ENCODE peak calls at places on chromosome 5, in four cellular contexts. One of them, this sample, is unnamed.

GRCh38 chr5:67983251-67983941 is 232.2 kb upstream of the PIK3R1 start:
- DNase-seq in H1: no peak
- DNase-seq in HCT116: peak; percentile 42
- DNase-seq in SK-N-SH: no peak
- DNase-seq in this sample: no peak

GRCh38 chr5:16548115-16548514 is 68.7 kb downstream of the RETREG1 start:
- DNase-seq in H1: no peak
- DNase-seq in HCT116: no peak
- DNase-seq in SK-N-SH: no peak
- DNase-seq in this sample: no peak

GRCh38 chr5:72785796-72786195 is 30.7 kb upstream of the TNPO1 start:
- DNase-seq in H1: no peak
- DNase-seq in HCT116: no peak
- DNase-seq in SK-N-SH: no peak
- DNase-seq in this sample: no peak

GRCh38 chr5:91221917-91222316 is 161.2 kb downstream of the ARRDC3 start:
- DNase-seq in H1: no peak
- DNase-seq in HCT116: no peak
- DNase-seq in SK-N-SH: no peak
- DNase-seq in this sample: no peak

GRCh38 chr5:96017951-96018350 is 56.3 kb upstream of the ELL2 start:
- DNase-seq in H1: no peak
- DNase-seq in HCT116: no peak
- DNase-seq in SK-N-SH: no peak
- DNase-seq in this sample: no peak

GRCh38 chr5:143245929-143246561 is 157.4 kb downstream of the NR3C1 start:
- DNase-seq in H1: no peak
- DNase-seq in HCT116: peak; percentile 92
- DNase-seq in SK-N-SH: no peak
- DNase-seq in this sample: peak; percentile 10

GRCh38 chr5:78886650-78887230 is 98.4 kb downstream of the ARSB start:
- DNase-seq in H1: no peak
- DNase-seq in HCT116: no peak
- DNase-seq in SK-N-SH: peak; percentile 22
- DNase-seq in this sample: peak; percentile 4

GRCh38 chr5:64693636-64694035 is 3.3 kb downstream of the SHISAL2B start:
- DNase-seq in H1: no peak
- DNase-seq in HCT116: no peak
- DNase-seq in SK-N-SH: no peak
- DNase-seq in this sample: no peak

GRCh38 chr5:51664491-51665294 is 281.4 kb downstream of the ISL1 start:
- DNase-seq in H1: no peak
- DNase-seq in HCT116: no peak
- DNase-seq in SK-N-SH: peak; percentile 11
- DNase-seq in this sample: no peak

GRCh38 chr5:10828241-10828640 is 67.2 kb upstream of the DAP start:
- DNase-seq in H1: no peak
- DNase-seq in HCT116: no peak
- DNase-seq in SK-N-SH: no peak
- DNase-seq in this sample: no peak

GRCh38 chr5:94361832-94362754 is 256.3 kb downstream of the KIAA0825 start:
- DNase-seq in H1: peak; percentile 69
- DNase-seq in HCT116: no peak
- DNase-seq in SK-N-SH: no peak
- DNase-seq in this sample: no peak

GRCh38 chr5:1749346-1750124 is 50.1 kb downstream of the MRPL36 start:
- DNase-seq in H1: no peak
- DNase-seq in HCT116: no peak
- DNase-seq in SK-N-SH: no peak
- DNase-seq in this sample: no peak

GRCh38 chr5:57386958-57387357 is 95.7 kb downstream of the ACTBL2 start:
- DNase-seq in H1: no peak
- DNase-seq in HCT116: no peak
- DNase-seq in SK-N-SH: no peak
- DNase-seq in this sample: no peak

GRCh38 chr5:106755066-106755465 is 915.7 kb downstream of the EFNA5 start:
- DNase-seq in H1: peak; percentile 36
- DNase-seq in HCT116: no peak
- DNase-seq in SK-N-SH: no peak
- DNase-seq in this sample: no peak

GRCh38 chr5:149445739-149446369 is 66.8 kb upstream of the IL17B start:
- DNase-seq in H1: no peak
- DNase-seq in HCT116: no peak
- DNase-seq in SK-N-SH: no peak
- DNase-seq in this sample: no peak

GRCh38 chr5:65986050-65986451 is 59.7 kb downstream of the ERBIN start:
- DNase-seq in H1: no peak
- DNase-seq in HCT116: no peak
- DNase-seq in SK-N-SH: no peak
- DNase-seq in this sample: no peak

GRCh38 chr5:359301-359897 is 37.9 kb downstream of the AHRR start:
- DNase-seq in H1: no peak
- DNase-seq in HCT116: no peak
- DNase-seq in SK-N-SH: peak; percentile 16
- DNase-seq in this sample: no peak

GRCh38 chr5:148465381-148466290 is 81.9 kb downstream of the FBXO38 start:
- DNase-seq in H1: no peak
- DNase-seq in HCT116: no peak
- DNase-seq in SK-N-SH: no peak
- DNase-seq in this sample: no peak

GRCh38 chr5:54249210-54250028 is 61.0 kb downstream of the ARL15 start:
- DNase-seq in H1: no peak
- DNase-seq in HCT116: no peak
- DNase-seq in SK-N-SH: peak; percentile 8
- DNase-seq in this sample: no peak

GRCh38 chr5:539469-540214 is 15.4 kb upstream of the SLC9A3 start:
- DNase-seq in H1: no peak
- DNase-seq in HCT116: no peak
- DNase-seq in SK-N-SH: no peak
- DNase-seq in this sample: no peak

GRCh38 chr5:132008163-132008473 is 3.3 kb downstream of the ACSL6 start:
- DNase-seq in H1: no peak
- DNase-seq in HCT116: no peak
- DNase-seq in SK-N-SH: no peak
- DNase-seq in this sample: no peak

GRCh38 chr5:110027527-110028322 is 338.0 kb downstream of the MAN2A1 start:
- DNase-seq in H1: no peak
- DNase-seq in HCT116: no peak
- DNase-seq in SK-N-SH: no peak
- DNase-seq in this sample: no peak

GRCh38 chr5:115509547-115509946 is 35.0 kb downstream of the FEM1C start:
- DNase-seq in H1: no peak
- DNase-seq in HCT116: no peak
- DNase-seq in SK-N-SH: no peak
- DNase-seq in this sample: no peak

GRCh38 chr5:151459680-151460079 is 12.3 kb downstream of the SLC36A1 start:
- DNase-seq in H1: no peak
- DNase-seq in HCT116: no peak
- DNase-seq in SK-N-SH: no peak
- DNase-seq in this sample: peak; percentile 76

GRCh38 chr5:65758546-65759144 is 36.6 kb downstream of the NLN start:
- DNase-seq in H1: no peak
- DNase-seq in HCT116: no peak
- DNase-seq in SK-N-SH: no peak
- DNase-seq in this sample: peak; percentile 85

GRCh38 chr5:68071731-68072130 is 143.8 kb upstream of the PIK3R1 start:
- DNase-seq in H1: no peak
- DNase-seq in HCT116: no peak
- DNase-seq in SK-N-SH: no peak
- DNase-seq in this sample: no peak

GRCh38 chr5:175728885-175729828 is 71.3 kb downstream of the HRH2 start:
- DNase-seq in H1: no peak
- DNase-seq in HCT116: no peak
- DNase-seq in SK-N-SH: peak; percentile 73
- DNase-seq in this sample: no peak

GRCh38 chr5:39137391-39138181 is 63.4 kb upstream of the RICTOR start:
- DNase-seq in H1: no peak
- DNase-seq in HCT116: peak; percentile 13
- DNase-seq in SK-N-SH: no peak
- DNase-seq in this sample: no peak

GRCh38 chr5:73378070-73378469 is 70.5 kb downstream of the FOXD1 start:
- DNase-seq in H1: no peak
- DNase-seq in HCT116: no peak
- DNase-seq in SK-N-SH: no peak
- DNase-seq in this sample: no peak

GRCh38 chr5:143138839-143139238 is 264.6 kb downstream of the NR3C1 start:
- DNase-seq in H1: no peak
- DNase-seq in HCT116: no peak
- DNase-seq in SK-N-SH: no peak
- DNase-seq in this sample: no peak

GRCh38 chr5:174358276-174358675 is 312.8 kb downstream of the NSG2 start:
- DNase-seq in H1: no peak
- DNase-seq in HCT116: no peak
- DNase-seq in SK-N-SH: no peak
- DNase-seq in this sample: no peak

GRCh38 chr5:120682851-120683250 is 218.8 kb downstream of the PRR16 start:
- DNase-seq in H1: no peak
- DNase-seq in HCT116: no peak
- DNase-seq in SK-N-SH: no peak
- DNase-seq in this sample: no peak

GRCh38 chr5:31049933-31050704 is 143.4 kb upstream of the CDH6 start:
- DNase-seq in H1: no peak
- DNase-seq in HCT116: no peak
- DNase-seq in SK-N-SH: no peak
- DNase-seq in this sample: no peak

GRCh38 chr5:59042201-59042600 is 459.3 kb downstream of the RAB3C start:
- DNase-seq in H1: no peak
- DNase-seq in HCT116: no peak
- DNase-seq in SK-N-SH: no peak
- DNase-seq in this sample: no peak
- TF ChIP-seq JUND in H1: no peak
- TF ChIP-seq JUND in HCT116: no peak
- TF ChIP-seq JUND in SK-N-SH: peak; percentile 42
- TF ChIP-seq JUND in this sample: no peak

DNA sequence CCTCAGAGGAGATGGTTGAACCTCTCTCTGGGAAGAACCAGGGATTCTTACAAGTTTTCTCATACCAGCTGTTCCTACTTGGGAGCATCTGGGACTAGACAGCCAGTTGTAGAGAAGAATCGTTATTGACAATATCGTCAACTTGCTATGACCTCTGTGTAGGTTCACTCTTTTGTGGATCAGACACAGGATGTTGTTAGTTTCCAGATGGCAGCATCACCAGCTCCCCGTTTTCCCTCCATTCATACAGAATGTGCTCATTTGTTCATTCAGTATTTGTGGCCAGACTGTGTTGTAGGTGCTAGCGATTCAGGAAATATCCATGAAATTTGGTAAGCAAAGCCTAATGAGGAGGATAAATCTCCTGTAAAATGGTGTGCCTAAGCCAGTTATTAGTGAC is 3.7 kb downstream of the PDE8B start:
- DNase-seq in H1: no peak
- DNase-seq in HCT116: no peak
- DNase-seq in SK-N-SH: no peak
- DNase-seq in this sample: no peak
- TF ChIP-seq JUND in H1: no peak
- TF ChIP-seq JUND in HCT116: no peak
- TF ChIP-seq JUND in SK-N-SH: no peak
- TF ChIP-seq JUND in this sample: no peak

GRCh38 chr5:14581891-14582796 is 552 bp downstream of the OTULINL start:
- DNase-seq in H1: no peak
- DNase-seq in HCT116: peak; percentile 33
- DNase-seq in SK-N-SH: peak; percentile 85
- DNase-seq in this sample: no peak
- TF ChIP-seq JUND in H1: no peak
- TF ChIP-seq JUND in HCT116: no peak
- TF ChIP-seq JUND in SK-N-SH: no peak
- TF ChIP-seq JUND in this sample: no peak

DNA sequence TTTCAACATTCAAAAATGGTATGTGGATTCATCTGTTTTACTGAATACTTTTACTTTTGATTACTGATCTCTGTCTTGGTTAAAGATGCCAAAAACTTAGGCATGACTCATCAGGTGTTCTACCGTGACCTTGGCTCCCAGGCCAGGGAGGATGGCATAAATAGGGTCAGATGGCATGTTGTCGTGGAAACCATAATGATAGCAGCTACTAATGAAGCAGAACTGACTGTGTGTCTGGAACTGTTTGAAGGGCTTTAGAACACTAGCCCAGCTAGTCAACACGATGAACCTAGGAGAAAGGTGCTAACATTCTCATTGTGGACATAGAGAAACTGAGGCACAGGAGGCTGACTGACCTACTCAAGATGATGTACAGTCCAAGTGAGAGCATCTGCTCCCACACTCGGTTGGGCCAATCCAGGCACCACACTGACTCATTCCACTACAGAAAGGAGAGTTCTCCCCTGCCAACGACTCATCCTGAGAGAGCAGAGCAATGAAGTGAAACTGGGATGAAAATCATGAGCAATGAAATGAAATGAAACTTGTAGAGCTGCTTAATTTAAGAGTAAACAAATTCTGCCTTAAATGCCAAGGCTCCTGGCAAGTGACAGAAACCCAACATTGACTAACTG is 116.0 kb downstream of the TENT4A start:
- DNase-seq in H1: no peak
- DNase-seq in HCT116: no peak
- DNase-seq in SK-N-SH: no peak
- DNase-seq in this sample: no peak
- TF ChIP-seq JUND in H1: no peak
- TF ChIP-seq JUND in HCT116: no peak
- TF ChIP-seq JUND in SK-N-SH: no peak
- TF ChIP-seq JUND in this sample: no peak

DNA sequence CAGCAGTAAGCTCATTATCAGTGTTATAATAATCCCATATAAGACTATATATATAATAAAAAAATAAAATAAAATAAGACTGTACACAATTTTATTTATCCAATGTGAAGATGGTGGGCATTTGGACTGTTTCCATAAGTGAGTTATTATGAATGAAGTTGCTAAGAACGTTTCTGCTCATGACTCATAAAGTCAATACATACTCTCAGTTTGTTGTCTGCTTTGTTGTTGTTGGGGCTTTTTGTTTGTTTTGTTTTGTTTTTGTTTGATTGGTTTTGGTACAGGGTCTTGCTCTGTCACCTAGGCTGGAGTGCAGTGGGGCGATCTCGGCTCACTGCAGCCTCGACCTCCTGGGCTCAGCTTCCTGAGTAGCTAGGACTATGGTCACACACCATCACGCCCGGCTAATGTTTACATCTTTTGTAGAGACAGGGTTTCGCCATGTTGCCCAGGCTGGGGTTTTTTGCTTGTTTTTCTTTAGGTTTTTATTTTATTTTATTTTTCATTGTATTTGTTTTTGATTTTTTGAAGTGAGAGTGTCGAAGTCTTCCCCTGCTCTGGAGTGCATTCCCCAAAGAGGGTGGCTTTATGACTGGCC is 18.0 kb downstream of the TRIM7 start:
- DNase-seq in H1: no peak
- DNase-seq in HCT116: no peak
- DNase-seq in SK-N-SH: no peak
- DNase-seq in this sample: no peak
- TF ChIP-seq JUND in H1: no peak
- TF ChIP-seq JUND in HCT116: no peak
- TF ChIP-seq JUND in SK-N-SH: no peak
- TF ChIP-seq JUND in this sample: no peak

This sample was measured in T47D.